ENCODE peak calls at places on chromosomes 6 and 20, in six cellular contexts. I is OCI-LY7, S is prostate gland, D is NB4, W is glutamatergic neuron, P is mammary epithelial cell. G is an unnamed sample.

GRCh38 chr6:33610057-33610456 is 11.1 kb upstream of the ITPR3 start:
- DNase-seq in I (no peak), S (no peak), D (no peak), W (no peak), P (no peak), G (no peak)

GRCh38 chr6:124798942-124799496 is 163.2 kb upstream of the RNF217 start:
- DNase-seq in I (no peak), S (no peak), D (no peak), W (no peak), P (no peak), G (no peak)

GRCh38 chr20:47359533-47360206 is 3.2 kb upstream of the ZMYND8 start:
- DNase-seq in I (no peak), S (no peak), D (no peak), W (no peak), P (no peak), G (no peak)

GRCh38 chr6:119495230-119495683 is 145.7 kb upstream of the MAN1A1 start:
- DNase-seq in I (no peak), S (no peak), D (no peak), W (peak; percentile 74), P (no peak), G (peak; percentile 23)

GRCh38 chr6:137681445-137682009 is 185.5 kb upstream of the TNFAIP3 start:
- DNase-seq in I (no peak), S (no peak), D (no peak), W (no peak), P (no peak), G (no peak)

GRCh38 chr6:36358235-36358915 is 21.7 kb upstream of the BNIP5 start:
- DNase-seq in I (no peak), S (no peak), D (no peak), W (no peak), P (no peak), G (no peak)

GRCh38 chr6:52325695-52326471 is 36.1 kb upstream of the PAQR8 start:
- DNase-seq in I (no peak), S (no peak), D (no peak), W (no peak), P (no peak), G (peak; percentile 19)

GRCh38 chr20:24109008-24109407 is 120.4 kb upstream of the GGTLC1 start:
- DNase-seq in I (no peak), S (no peak), D (no peak), W (no peak), P (no peak), G (no peak)

GRCh38 chr6:1916334-1916985 is 306.7 kb downstream of the FOXC1 start:
- DNase-seq in I (no peak), S (no peak), D (no peak), W (no peak), P (peak; percentile 89), G (no peak)

GRCh38 chr6:42150254-42150653 is 7.8 kb upstream of the C6orf132 start:
- DNase-seq in I (no peak), S (no peak), D (no peak), W (no peak), P (no peak), G (no peak)

GRCh38 chr20:33522256-33522820 is 32.4 kb downstream of the CBFA2T2 start:
- DNase-seq in I (no peak), S (no peak), D (no peak), W (no peak), P (no peak), G (no peak)

GRCh38 chr6:38783436-38784228 is 68.5 kb downstream of the DNAH8 start:
- DNase-seq in I (no peak), S (no peak), D (no peak), W (no peak), P (no peak), G (no peak)

GRCh38 chr20:45963059-45964011 is 8.7 kb downstream of the ZNF335 start:
- DNase-seq in I (peak; percentile 65), S (no peak), D (peak; percentile 66), W (no peak), P (no peak), G (no peak)

GRCh38 chr20:49768204-49769124 is 44.2 kb upstream of the SLC9A8 start:
- DNase-seq in I (no peak), S (peak; percentile 90), D (peak; percentile 97), W (no peak), P (peak; percentile 97), G (no peak)

GRCh38 chr6:150806790-150807189 is 58.7 kb upstream of the MTHFD1L start:
- DNase-seq in I (no peak), S (no peak), D (no peak), W (no peak), P (peak; percentile 74), G (no peak)

GRCh38 chr6:149043476-149044130 is 273.9 kb upstream of the TAB2 start:
- DNase-seq in I (peak; percentile 38), S (no peak), D (peak; percentile 55), W (peak; percentile 64), P (no peak), G (peak; percentile 24)

GRCh38 chr20:52994184-52994970 is 22.2 kb downstream of the TSHZ2 start:
- DNase-seq in I (no peak), S (no peak), D (no peak), W (no peak), P (no peak), G (no peak)

GRCh38 chr6:135880066-135880972 is 28.8 kb downstream of the PDE7B start:
- DNase-seq in I (peak; percentile 6), S (no peak), D (peak; percentile 60), W (no peak), P (peak; percentile 56), G (no peak)

GRCh38 chr6:56742122-56742791 is 99.6 kb upstream of the DST start:
- DNase-seq in I (no peak), S (no peak), D (no peak), W (no peak), P (peak; percentile 55), G (no peak)

GRCh38 chr6:53397283-53397682 is 48.5 kb upstream of the ELOVL5 start:
- DNase-seq in I (no peak), S (no peak), D (no peak), W (no peak), P (no peak), G (no peak)

GRCh38 chr20:17863577-17864292 is 104.9 kb downstream of the SNX5 start:
- DNase-seq in I (no peak), S (no peak), D (no peak), W (no peak), P (no peak), G (no peak)

GRCh38 chr6:105803439-105803838 is 282.7 kb upstream of the PRDM1 start:
- DNase-seq in I (no peak), S (no peak), D (no peak), W (no peak), P (peak; percentile 95), G (no peak)

GRCh38 chr6:20605581-20605980 is 71.3 kb downstream of the CDKAL1 start:
- DNase-seq in I (no peak), S (no peak), D (peak; percentile 4), W (no peak), P (peak; percentile 8), G (no peak)

GRCh38 chr20:37879843-37880242 is 23.1 kb upstream of the VSTM2L start:
- DNase-seq in I (no peak), S (no peak), D (no peak), W (no peak), P (no peak), G (no peak)

GRCh38 chr6:150770631-150771030 is 94.9 kb upstream of the MTHFD1L start:
- DNase-seq in I (no peak), S (no peak), D (peak; percentile 13), W (no peak), P (no peak), G (no peak)

DNA sequence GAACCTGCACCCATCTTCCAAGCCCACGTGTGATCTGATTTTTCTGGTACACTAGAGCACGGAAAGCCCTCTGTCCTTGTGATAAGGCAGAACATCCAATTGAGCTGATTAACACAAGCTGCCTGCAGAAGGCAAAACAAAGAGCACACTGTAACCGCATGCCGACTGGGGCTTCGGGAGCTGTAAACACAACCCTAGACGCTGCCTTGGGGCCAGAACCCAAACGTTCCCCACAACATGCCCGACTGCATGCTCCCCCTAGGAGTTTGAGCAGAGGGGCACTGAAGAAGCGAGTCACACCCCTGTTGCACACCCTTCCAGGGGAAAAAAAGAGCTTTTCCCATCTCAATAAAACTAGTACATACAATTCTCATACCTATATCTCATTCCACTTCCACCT is 470.7 kb downstream of the HTR1B start:
- DNase-seq in I (no peak), S (no peak), D (no peak), W (no peak), P (no peak), G (no peak)
- TF ChIP-seq CTCF in I (no peak), S (no peak), D (no peak), W (no peak), P (no peak), G (no peak)

DNA sequence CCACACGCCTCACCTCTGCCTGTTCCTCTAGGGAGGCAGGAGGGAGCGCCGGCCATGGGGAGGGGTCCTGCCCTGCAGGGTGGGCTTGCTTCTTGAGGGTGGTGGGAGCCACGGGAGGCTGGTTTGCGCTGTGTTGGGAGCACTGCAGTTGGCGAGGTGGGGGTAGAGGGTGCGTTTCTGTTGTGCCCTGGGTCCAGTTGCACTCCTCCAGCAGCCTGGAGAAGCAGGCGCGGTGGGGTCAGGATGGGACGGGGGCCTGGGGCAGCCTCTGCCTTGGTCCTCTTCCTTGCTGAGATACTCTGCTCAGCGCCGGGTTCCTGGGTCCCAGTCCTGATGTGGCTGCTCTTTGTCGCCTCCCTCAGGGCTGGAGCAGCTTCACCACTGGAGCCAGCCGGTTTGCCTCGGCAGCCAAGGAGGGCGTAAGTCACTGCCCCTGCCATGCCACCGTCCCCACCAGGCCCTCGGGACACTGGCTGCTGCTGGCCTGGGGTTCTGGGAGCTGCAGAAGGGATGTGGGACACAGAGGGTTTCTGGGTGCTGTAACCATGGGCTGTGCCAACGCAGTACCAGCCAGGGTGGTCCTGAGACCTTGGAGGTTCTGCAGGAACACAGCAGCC is 8.4 kb downstream of the ARFGAP1 start:
- DNase-seq in I (no peak), S (no peak), D (peak; percentile 35), W (peak; percentile 58), P (no peak), G (no peak)
- TF ChIP-seq CTCF in I (peak; percentile 66), S (no peak), D (peak; percentile 57), W (peak; percentile 31), P (peak; percentile 9), G (peak; percentile 36)

DNA sequence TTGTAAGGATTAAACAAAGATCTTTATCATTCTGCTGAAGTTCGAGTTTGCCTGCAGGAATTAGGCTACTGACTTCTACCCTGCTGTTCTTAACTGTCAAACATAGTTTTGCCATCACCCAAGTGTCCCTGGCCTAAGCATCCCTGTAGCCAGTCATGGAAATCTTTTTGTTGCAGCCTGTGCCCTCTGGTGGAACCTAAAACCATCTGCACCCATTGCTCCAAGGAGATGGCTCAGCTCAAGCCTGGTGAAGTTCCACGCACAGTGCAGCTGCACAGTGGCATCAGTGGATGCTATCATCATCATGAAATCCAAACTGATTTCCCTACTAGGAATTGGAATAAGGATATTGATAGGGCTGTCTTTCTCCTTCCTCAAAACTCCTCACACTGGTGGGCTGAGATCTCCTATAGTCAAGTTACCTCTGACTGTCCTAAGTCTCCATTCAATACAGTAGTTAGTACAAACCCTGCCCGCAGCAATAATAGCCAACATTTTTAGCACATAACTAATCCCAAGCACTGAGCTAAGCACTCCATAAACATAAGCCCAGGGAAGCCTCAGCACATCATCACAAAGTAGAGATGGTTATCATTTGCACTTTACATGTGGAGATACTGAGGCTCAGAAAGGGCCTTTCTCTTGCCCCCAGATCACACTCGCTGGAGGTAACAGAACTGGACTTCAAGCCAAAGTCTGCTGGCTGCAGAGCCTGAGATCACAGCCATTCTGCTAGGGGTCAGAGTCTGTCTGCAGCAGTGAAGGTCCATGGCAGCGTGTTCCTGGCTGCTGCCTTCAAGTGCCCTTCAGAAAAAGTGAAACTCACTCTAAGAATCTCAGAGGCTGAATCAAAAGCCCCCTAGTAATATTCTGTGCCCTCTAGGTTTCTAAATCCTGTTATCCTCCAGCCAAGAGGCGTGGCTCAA is 77.2 kb upstream of the MC3R start:
- DNase-seq in I (peak; percentile 10), S (peak; percentile 5), D (peak; percentile 36), W (no peak), P (peak; percentile 9), G (no peak)
- TF ChIP-seq CTCF in I (peak; percentile 57), S (no peak), D (peak; percentile 35), W (peak; percentile 47), P (peak; percentile 48), G (no peak)

GRCh38 chr6:143536866-143537691 is 25.6 kb upstream of the FUCA2 start:
- DNase-seq in I (no peak), S (peak; percentile 37), D (peak; percentile 91), W (peak; percentile 76), P (peak; percentile 47), G (peak; percentile 63)
- TF ChIP-seq CTCF in I (no peak), S (no peak), D (peak; percentile 49), W (no peak), P (peak; percentile 41), G (peak; percentile 18)

G was measured in nephron progenitor cell.